ENCODE peak calls at places on chromosomes 5 and 9, in four cellular contexts. D is dorsolateral prefrontal cortex, X is AG10803, S is ovary. Y is an unnamed sample.

GRCh38 chr9:127971357-127972315 is 9.2 kb downstream of the EEIG1 start:
- DNase-seq in S (peak), D (peak), X (peak), Y (no peak)

GRCh38 chr5:142946547-142947426 is 176.6 kb downstream of the ARHGAP26 start:
- DNase-seq in D (no peak), S (peak), X (no peak), Y (no peak)

GRCh38 chr5:34686762-34687268 is 30.7 kb downstream of the RAI14 start:
- DNase-seq in X (peak), D (no peak), S (peak), Y (no peak)

GRCh38 chr5:54087436-54087835 is 222.9 kb downstream of the ARL15 start:
- DNase-seq in D (no peak), S (no peak), X (peak), Y (no peak)

GRCh38 chr5:81626524-81626923 is 124.4 kb downstream of the SSBP2 start:
- DNase-seq in X (peak), D (no peak), S (no peak), Y (no peak)

GRCh38 chr5:132426525-132427138 is 57.1 kb downstream of the SLC22A5 start:
- DNase-seq in X (peak), S (peak), D (no peak), Y (peak)

GRCh38 chr5:178074266-178074952 is 38.9 kb upstream of the N4BP3 start:
- DNase-seq in X (no peak), S (no peak), D (no peak), Y (no peak)

GRCh38 chr9:103661663-103662062 is 432.4 kb upstream of the SMC2 start:
- DNase-seq in X (no peak), D (no peak), S (no peak), Y (no peak)

GRCh38 chr9:100379862-100380261 is 27.1 kb upstream of the TEX10 start:
- DNase-seq in D (no peak), S (no peak), X (peak), Y (no peak)

GRCh38 chr5:132526290-132526973 is 16.9 kb downstream of the IL5 start:
- DNase-seq in D (no peak), X (peak), S (peak), Y (peak)

GRCh38 chr5:157651623-157652376 is 438 bp downstream of the SOX30 start:
- DNase-seq in X (peak), D (no peak), S (peak), Y (peak)

GRCh38 chr9:125296843-125297372 is 35.3 kb downstream of the GAPVD1 start:
- DNase-seq in S (no peak), X (no peak), D (no peak), Y (no peak)

GRCh38 chr9:75200892-75201470 is 112.7 kb downstream of the OSTF1 start:
- DNase-seq in D (no peak), S (no peak), X (peak), Y (no peak)

GRCh38 chr5:147427784-147428401 is 82.0 kb downstream of the DPYSL3 start:
- DNase-seq in S (no peak), D (no peak), X (peak), Y (no peak)

GRCh38 chr5:150516011-150516410 is 8.1 kb downstream of the NDST1 start:
- DNase-seq in S (peak), D (no peak), X (peak), Y (no peak)

GRCh38 chr9:34496149-34496712 is 26.6 kb downstream of the ENHO start:
- DNase-seq in X (no peak), D (no peak), S (no peak), Y (no peak)

GRCh38 chr9:138077898-138078540 is 200.4 kb downstream of the CACNA1B start:
- DNase-seq in X (no peak), S (no peak), D (no peak), Y (no peak)

GRCh38 chr9:37271679-37272078 is 150.8 kb upstream of the GRHPR start:
- DNase-seq in X (no peak), S (no peak), D (no peak), Y (no peak)

GRCh38 chr9:32502459-32502858 is 23.5 kb downstream of the RIGI start:
- DNase-seq in D (no peak), X (peak), S (no peak), Y (no peak)

GRCh38 chr5:43428034-43428712 is 16.0 kb upstream of the CCL28 start:
- DNase-seq in D (no peak), S (no peak), X (peak), Y (no peak)

GRCh38 chr5:133932441-133933168 is 35.8 kb downstream of the C5orf15 start:
- DNase-seq in D (no peak), X (no peak), S (no peak), Y (no peak)

GRCh38 chr9:35322075-35322885 is 160.5 kb downstream of the UNC13B start:
- DNase-seq in X (no peak), D (no peak), S (no peak), Y (no peak)

GRCh38 chr9:13805566-13805965 is 508.4 kb downstream of the NFIB start:
- DNase-seq in S (no peak), D (no peak), X (peak), Y (no peak)

GRCh38 chr9:13811876-13812275 is 502.1 kb downstream of the NFIB start:
- DNase-seq in D (no peak), S (no peak), X (no peak), Y (no peak)

GRCh38 chr9:13806731-13807130 is 507.2 kb downstream of the NFIB start:
- DNase-seq in S (no peak), X (no peak), D (no peak), Y (no peak)

GRCh38 chr9:13815001-13815400 is 498.9 kb downstream of the NFIB start:
- DNase-seq in X (no peak), D (no peak), S (no peak), Y (no peak)

GRCh38 chr9:13810510-13810909 is 503.4 kb downstream of the NFIB start:
- DNase-seq in S (no peak), D (no peak), X (no peak), Y (no peak)
- TF ChIP-seq CTCF in S (no peak), D (no peak), X (no peak), Y (no peak)

GRCh38 chr5:14777932-14778788 is 93.4 kb downstream of the ANKH start:
- DNase-seq in D (no peak), S (no peak), X (no peak), Y (no peak)
- TF ChIP-seq CTCF in D (no peak), S (no peak), X (no peak), Y (no peak)

GRCh38 chr5:1540831-1541661 is 17.3 kb upstream of the LPCAT1 start:
- DNase-seq in X (no peak), S (no peak), D (no peak), Y (no peak)
- TF ChIP-seq CTCF in X (no peak), S (no peak), D (no peak), Y (no peak)

GRCh38 chr9:105860526-105860925 is 166.2 kb downstream of the TMEM38B start:
- DNase-seq in X (no peak), S (no peak), D (no peak), Y (no peak)

GRCh38 chr9:105858284-105858683 is 163.9 kb downstream of the TMEM38B start:
- DNase-seq in D (no peak), S (no peak), X (no peak), Y (no peak)

GRCh38 chr9:105862002-105862401 is 167.7 kb downstream of the TMEM38B start:
- DNase-seq in D (no peak), X (no peak), S (no peak), Y (no peak)

GRCh38 chr9:105858877-105859276 is 164.5 kb downstream of the TMEM38B start:
- DNase-seq in X (no peak), S (no peak), D (no peak), Y (no peak)

GRCh38 chr9:105859428-105860091 is 165.2 kb downstream of the TMEM38B start:
- DNase-seq in S (no peak), D (no peak), X (no peak), Y (no peak)
- TF ChIP-seq CTCF in S (no peak), D (no peak), X (no peak), Y (no peak)

GRCh38 chr9:114108016-114108833 is 9.1 kb upstream of the KIF12 start:
- DNase-seq in D (peak), X (peak), S (peak), Y (peak)
- TF ChIP-seq CTCF in D (peak), X (peak), S (peak), Y (peak)